ENCODE peak calls at places on chromosome 22, in nine cellular contexts. One of them, this sample, is unnamed.

GRCh38 chr22:49260681-49261580 is 566.7 kb downstream of the BRD1 start:
- DNase-seq in brain microvascular endothelial cell: no peak
- DNase-seq in endothelial cell of umbilical vein: no peak
- DNase-seq in cardiac fibroblast: no peak
- DNase-seq in mammary epithelial cell: no peak
- DNase-seq in fibroblast of mammary gland: no peak
- DNase-seq in dorsolateral prefrontal cortex: no peak
- DNase-seq in cardiac muscle cell: no peak
- DNase-seq in mucosa of descending colon: no peak
- DNase-seq in this sample: no peak

GRCh38 chr22:43439368-43440102 is 27.7 kb downstream of the MPPED1 start:
- DNase-seq in brain microvascular endothelial cell: no peak
- DNase-seq in endothelial cell of umbilical vein: no peak
- DNase-seq in cardiac fibroblast: no peak
- DNase-seq in mammary epithelial cell: no peak
- DNase-seq in fibroblast of mammary gland: no peak
- DNase-seq in dorsolateral prefrontal cortex: no peak
- DNase-seq in cardiac muscle cell: no peak
- DNase-seq in mucosa of descending colon: no peak
- DNase-seq in this sample: peak

GRCh38 chr22:44085743-44086741 is 61.9 kb downstream of the PARVB start:
- DNase-seq in brain microvascular endothelial cell: peak
- DNase-seq in endothelial cell of umbilical vein: peak
- DNase-seq in cardiac fibroblast: peak
- DNase-seq in mammary epithelial cell: peak
- DNase-seq in fibroblast of mammary gland: peak
- DNase-seq in dorsolateral prefrontal cortex: no peak
- DNase-seq in cardiac muscle cell: peak
- DNase-seq in mucosa of descending colon: peak
- DNase-seq in this sample: peak

GRCh38 chr22:36323855-36324331 is 63.9 kb downstream of the MYH9 start:
- DNase-seq in brain microvascular endothelial cell: peak
- DNase-seq in endothelial cell of umbilical vein: no peak
- DNase-seq in cardiac fibroblast: peak
- DNase-seq in mammary epithelial cell: no peak
- DNase-seq in fibroblast of mammary gland: peak
- DNase-seq in dorsolateral prefrontal cortex: no peak
- DNase-seq in cardiac muscle cell: peak
- DNase-seq in mucosa of descending colon: peak
- DNase-seq in this sample: no peak

GRCh38 chr22:50526849-50527801 is 1.7 kb upstream of the SCO2 start:
- DNase-seq in brain microvascular endothelial cell: no peak
- DNase-seq in endothelial cell of umbilical vein: no peak
- DNase-seq in cardiac fibroblast: peak
- DNase-seq in mammary epithelial cell: no peak
- DNase-seq in fibroblast of mammary gland: peak
- DNase-seq in dorsolateral prefrontal cortex: no peak
- DNase-seq in cardiac muscle cell: peak
- DNase-seq in mucosa of descending colon: peak
- DNase-seq in this sample: peak

GRCh38 chr22:48784701-48785503 is 1042.8 kb downstream of the BRD1 start:
- DNase-seq in brain microvascular endothelial cell: no peak
- DNase-seq in endothelial cell of umbilical vein: no peak
- DNase-seq in cardiac fibroblast: no peak
- DNase-seq in mammary epithelial cell: no peak
- DNase-seq in fibroblast of mammary gland: no peak
- DNase-seq in dorsolateral prefrontal cortex: no peak
- DNase-seq in cardiac muscle cell: no peak
- DNase-seq in mucosa of descending colon: no peak
- DNase-seq in this sample: no peak

GRCh38 chr22:44154431-44154942 is 26.2 kb upstream of the PARVG start:
- DNase-seq in brain microvascular endothelial cell: no peak
- DNase-seq in endothelial cell of umbilical vein: no peak
- DNase-seq in cardiac fibroblast: no peak
- DNase-seq in mammary epithelial cell: no peak
- DNase-seq in fibroblast of mammary gland: peak
- DNase-seq in dorsolateral prefrontal cortex: no peak
- DNase-seq in cardiac muscle cell: peak
- DNase-seq in mucosa of descending colon: no peak
- DNase-seq in this sample: no peak

GRCh38 chr22:37310815-37311595 is 28.7 kb downstream of the CYTH4 start:
- DNase-seq in brain microvascular endothelial cell: no peak
- DNase-seq in endothelial cell of umbilical vein: no peak
- DNase-seq in cardiac fibroblast: no peak
- DNase-seq in mammary epithelial cell: no peak
- DNase-seq in fibroblast of mammary gland: no peak
- DNase-seq in dorsolateral prefrontal cortex: no peak
- DNase-seq in cardiac muscle cell: no peak
- DNase-seq in mucosa of descending colon: no peak
- DNase-seq in this sample: peak

GRCh38 chr22:50739894-50740293 is 1.9 kb downstream of the ACR start:
- DNase-seq in brain microvascular endothelial cell: no peak
- DNase-seq in endothelial cell of umbilical vein: no peak
- DNase-seq in cardiac fibroblast: no peak
- DNase-seq in mammary epithelial cell: no peak
- DNase-seq in fibroblast of mammary gland: no peak
- DNase-seq in dorsolateral prefrontal cortex: no peak
- DNase-seq in cardiac muscle cell: no peak
- DNase-seq in mucosa of descending colon: no peak
- DNase-seq in this sample: no peak

GRCh38 chr22:32636884-32637283 is 162.3 kb downstream of the FBXO7 start:
- DNase-seq in brain microvascular endothelial cell: no peak
- DNase-seq in endothelial cell of umbilical vein: no peak
- DNase-seq in cardiac fibroblast: no peak
- DNase-seq in mammary epithelial cell: peak
- DNase-seq in fibroblast of mammary gland: no peak
- DNase-seq in dorsolateral prefrontal cortex: no peak
- DNase-seq in cardiac muscle cell: no peak
- DNase-seq in mucosa of descending colon: no peak
- DNase-seq in this sample: peak

GRCh38 chr22:17980638-17981051 is 43.7 kb downstream of the MICAL3 start:
- DNase-seq in brain microvascular endothelial cell: no peak
- DNase-seq in endothelial cell of umbilical vein: peak
- DNase-seq in cardiac fibroblast: peak
- DNase-seq in mammary epithelial cell: no peak
- DNase-seq in fibroblast of mammary gland: peak
- DNase-seq in dorsolateral prefrontal cortex: no peak
- DNase-seq in cardiac muscle cell: peak
- DNase-seq in mucosa of descending colon: peak
- DNase-seq in this sample: peak

GRCh38 chr22:33747576-33748180 is 172.6 kb downstream of the LARGE1 start:
- DNase-seq in brain microvascular endothelial cell: no peak
- DNase-seq in endothelial cell of umbilical vein: no peak
- DNase-seq in cardiac fibroblast: no peak
- DNase-seq in mammary epithelial cell: no peak
- DNase-seq in fibroblast of mammary gland: no peak
- DNase-seq in dorsolateral prefrontal cortex: no peak
- DNase-seq in cardiac muscle cell: no peak
- DNase-seq in mucosa of descending colon: no peak
- DNase-seq in this sample: no peak

GRCh38 chr22:21587803-21588611 is 20.5 kb downstream of the UBE2L3 start:
- DNase-seq in brain microvascular endothelial cell: no peak
- DNase-seq in endothelial cell of umbilical vein: no peak
- DNase-seq in cardiac fibroblast: peak
- DNase-seq in mammary epithelial cell: no peak
- DNase-seq in fibroblast of mammary gland: peak
- DNase-seq in dorsolateral prefrontal cortex: no peak
- DNase-seq in cardiac muscle cell: peak
- DNase-seq in mucosa of descending colon: no peak
- DNase-seq in this sample: peak

GRCh38 chr22:48452766-48453165 is 1374.9 kb downstream of the BRD1 start:
- DNase-seq in brain microvascular endothelial cell: no peak
- DNase-seq in endothelial cell of umbilical vein: no peak
- DNase-seq in cardiac fibroblast: no peak
- DNase-seq in mammary epithelial cell: no peak
- DNase-seq in fibroblast of mammary gland: no peak
- DNase-seq in dorsolateral prefrontal cortex: no peak
- DNase-seq in cardiac muscle cell: no peak
- DNase-seq in mucosa of descending colon: no peak
- DNase-seq in this sample: no peak

GRCh38 chr22:30921108-30921507 is 47.5 kb downstream of the MORC2 start:
- DNase-seq in brain microvascular endothelial cell: no peak
- DNase-seq in endothelial cell of umbilical vein: no peak
- DNase-seq in cardiac fibroblast: peak
- DNase-seq in mammary epithelial cell: peak
- DNase-seq in fibroblast of mammary gland: peak
- DNase-seq in dorsolateral prefrontal cortex: no peak
- DNase-seq in cardiac muscle cell: no peak
- DNase-seq in mucosa of descending colon: no peak
- DNase-seq in this sample: no peak

GRCh38 chr22:43726964-43727543 is 85.1 kb downstream of the EFCAB6 start:
- DNase-seq in brain microvascular endothelial cell: no peak
- DNase-seq in endothelial cell of umbilical vein: no peak
- DNase-seq in cardiac fibroblast: no peak
- DNase-seq in mammary epithelial cell: no peak
- DNase-seq in fibroblast of mammary gland: no peak
- DNase-seq in dorsolateral prefrontal cortex: no peak
- DNase-seq in cardiac muscle cell: no peak
- DNase-seq in mucosa of descending colon: no peak
- DNase-seq in this sample: no peak

GRCh38 chr22:38312261-38312800 is 4.9 kb downstream of the CSNK1E start:
- DNase-seq in brain microvascular endothelial cell: no peak
- DNase-seq in endothelial cell of umbilical vein: no peak
- DNase-seq in cardiac fibroblast: no peak
- DNase-seq in mammary epithelial cell: peak
- DNase-seq in fibroblast of mammary gland: peak
- DNase-seq in dorsolateral prefrontal cortex: no peak
- DNase-seq in cardiac muscle cell: no peak
- DNase-seq in mucosa of descending colon: no peak
- DNase-seq in this sample: no peak

GRCh38 chr22:38314140-38314991 is 2.9 kb downstream of the CSNK1E start:
- DNase-seq in brain microvascular endothelial cell: no peak
- DNase-seq in endothelial cell of umbilical vein: peak
- DNase-seq in cardiac fibroblast: peak
- DNase-seq in mammary epithelial cell: peak
- DNase-seq in fibroblast of mammary gland: peak
- DNase-seq in dorsolateral prefrontal cortex: no peak
- DNase-seq in cardiac muscle cell: peak
- DNase-seq in mucosa of descending colon: no peak
- DNase-seq in this sample: peak

GRCh38 chr22:38314992-38315800 is 2.0 kb downstream of the CSNK1E start:
- DNase-seq in brain microvascular endothelial cell: no peak
- DNase-seq in endothelial cell of umbilical vein: peak
- DNase-seq in cardiac fibroblast: no peak
- DNase-seq in mammary epithelial cell: no peak
- DNase-seq in fibroblast of mammary gland: peak
- DNase-seq in dorsolateral prefrontal cortex: peak
- DNase-seq in cardiac muscle cell: peak
- DNase-seq in mucosa of descending colon: peak
- DNase-seq in this sample: no peak

GRCh38 chr22:38311331-38311635 is 6.0 kb downstream of the CSNK1E start:
- DNase-seq in brain microvascular endothelial cell: no peak
- DNase-seq in endothelial cell of umbilical vein: no peak
- DNase-seq in cardiac fibroblast: peak
- DNase-seq in mammary epithelial cell: no peak
- DNase-seq in fibroblast of mammary gland: peak
- DNase-seq in dorsolateral prefrontal cortex: no peak
- DNase-seq in cardiac muscle cell: peak
- DNase-seq in mucosa of descending colon: no peak
- DNase-seq in this sample: no peak

GRCh38 chr22:38313384-38313955 is 3.8 kb downstream of the CSNK1E start:
- DNase-seq in brain microvascular endothelial cell: peak
- DNase-seq in endothelial cell of umbilical vein: peak
- DNase-seq in cardiac fibroblast: peak
- DNase-seq in mammary epithelial cell: peak
- DNase-seq in fibroblast of mammary gland: peak
- DNase-seq in dorsolateral prefrontal cortex: no peak
- DNase-seq in cardiac muscle cell: peak
- DNase-seq in mucosa of descending colon: peak
- DNase-seq in this sample: no peak
- H3K4me3 ChIP-seq in brain microvascular endothelial cell: peak
- H3K4me3 ChIP-seq in endothelial cell of umbilical vein: no peak
- H3K4me3 ChIP-seq in cardiac fibroblast: peak
- H3K4me3 ChIP-seq in mammary epithelial cell: peak
- H3K4me3 ChIP-seq in fibroblast of mammary gland: peak
- H3K4me3 ChIP-seq in dorsolateral prefrontal cortex: peak
- H3K4me3 ChIP-seq in cardiac muscle cell: no peak
- H3K4me3 ChIP-seq in mucosa of descending colon: no peak
- H3K4me3 ChIP-seq in this sample: no peak

GRCh38 chr22:46649176-46650077 is 29.2 kb downstream of the GRAMD4 start:
- DNase-seq in brain microvascular endothelial cell: peak
- DNase-seq in endothelial cell of umbilical vein: no peak
- DNase-seq in cardiac fibroblast: peak
- DNase-seq in mammary epithelial cell: no peak
- DNase-seq in fibroblast of mammary gland: peak
- DNase-seq in dorsolateral prefrontal cortex: no peak
- DNase-seq in cardiac muscle cell: peak
- DNase-seq in mucosa of descending colon: no peak
- DNase-seq in this sample: no peak
- H3K4me3 ChIP-seq in brain microvascular endothelial cell: no peak
- H3K4me3 ChIP-seq in endothelial cell of umbilical vein: no peak
- H3K4me3 ChIP-seq in cardiac fibroblast: no peak
- H3K4me3 ChIP-seq in mammary epithelial cell: no peak
- H3K4me3 ChIP-seq in fibroblast of mammary gland: no peak
- H3K4me3 ChIP-seq in dorsolateral prefrontal cortex: no peak
- H3K4me3 ChIP-seq in cardiac muscle cell: no peak
- H3K4me3 ChIP-seq in mucosa of descending colon: no peak
- H3K4me3 ChIP-seq in this sample: no peak

DNA sequence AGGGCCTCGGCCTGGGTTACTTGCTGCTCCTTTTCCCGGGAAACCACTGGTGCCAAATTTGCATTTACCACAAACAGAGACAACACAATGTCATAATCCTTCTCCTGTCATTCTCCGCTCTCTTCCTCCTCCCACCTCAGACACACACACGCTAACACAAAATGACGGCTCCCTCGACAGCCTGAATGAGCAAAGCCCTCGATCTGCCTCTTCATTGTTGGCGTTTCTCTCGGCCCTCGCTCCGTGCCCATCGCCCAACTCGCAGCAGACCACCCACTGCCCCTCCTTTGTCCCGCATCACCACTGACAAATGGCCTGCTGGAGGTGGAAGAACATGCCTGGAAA is 12.5 kb upstream of the TCF20 start:
- DNase-seq in brain microvascular endothelial cell: no peak
- DNase-seq in endothelial cell of umbilical vein: no peak
- DNase-seq in cardiac fibroblast: no peak
- DNase-seq in mammary epithelial cell: no peak
- DNase-seq in fibroblast of mammary gland: no peak
- DNase-seq in dorsolateral prefrontal cortex: no peak
- DNase-seq in cardiac muscle cell: peak
- DNase-seq in mucosa of descending colon: peak
- DNase-seq in this sample: no peak
- H3K4me3 ChIP-seq in brain microvascular endothelial cell: no peak
- H3K4me3 ChIP-seq in endothelial cell of umbilical vein: no peak
- H3K4me3 ChIP-seq in cardiac fibroblast: no peak
- H3K4me3 ChIP-seq in mammary epithelial cell: no peak
- H3K4me3 ChIP-seq in fibroblast of mammary gland: no peak
- H3K4me3 ChIP-seq in dorsolateral prefrontal cortex: peak
- H3K4me3 ChIP-seq in cardiac muscle cell: peak
- H3K4me3 ChIP-seq in mucosa of descending colon: no peak
- H3K4me3 ChIP-seq in this sample: peak

DNA sequence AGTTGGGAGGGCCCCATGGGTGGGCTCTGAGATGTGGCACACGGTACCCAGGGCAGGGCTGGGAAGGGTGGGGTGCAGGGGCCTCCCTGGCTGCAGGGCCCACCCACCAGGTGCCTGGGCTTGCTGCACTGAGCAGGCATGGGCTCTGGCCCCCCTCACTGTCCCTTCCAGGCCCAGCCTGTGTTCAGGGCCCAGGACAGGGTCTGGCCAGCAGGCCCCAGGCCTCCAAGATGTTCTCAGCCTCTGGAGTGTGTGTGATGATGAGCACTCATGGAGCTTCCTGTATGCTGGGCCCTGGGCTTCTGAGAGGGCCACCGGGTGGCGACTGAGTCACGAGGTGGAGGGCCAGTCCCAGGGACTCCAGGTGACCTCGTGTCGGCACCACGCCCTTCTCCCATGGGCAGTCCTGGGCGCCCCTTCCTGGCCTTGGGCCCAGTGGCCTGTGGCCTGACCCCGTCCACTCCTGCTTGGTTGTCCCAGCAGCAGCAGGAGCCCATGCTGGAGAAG is 55.9 kb upstream of the CCDC188 start:
- DNase-seq in brain microvascular endothelial cell: peak
- DNase-seq in endothelial cell of umbilical vein: peak
- DNase-seq in cardiac fibroblast: peak
- DNase-seq in mammary epithelial cell: peak
- DNase-seq in fibroblast of mammary gland: peak
- DNase-seq in dorsolateral prefrontal cortex: no peak
- DNase-seq in cardiac muscle cell: peak
- DNase-seq in mucosa of descending colon: peak
- DNase-seq in this sample: no peak
- H3K4me3 ChIP-seq in brain microvascular endothelial cell: peak
- H3K4me3 ChIP-seq in endothelial cell of umbilical vein: peak
- H3K4me3 ChIP-seq in cardiac fibroblast: peak
- H3K4me3 ChIP-seq in mammary epithelial cell: peak
- H3K4me3 ChIP-seq in fibroblast of mammary gland: peak
- H3K4me3 ChIP-seq in dorsolateral prefrontal cortex: peak
- H3K4me3 ChIP-seq in cardiac muscle cell: peak
- H3K4me3 ChIP-seq in mucosa of descending colon: peak
- H3K4me3 ChIP-seq in this sample: peak

This sample was measured in H7.